ENCODE peak calls at places on chromosome 1, in four cellular contexts. X is CD4-positive, alpha-beta T cell; N is effector memory CD8-positive, alpha-beta T cell; Y is GM12865. P is an unnamed sample.

GRCh38 chr1:207103892-207104373 is at the start of gene C4BPA:
- DNase-seq in X (no peak), N (no peak), Y (no peak), P (no peak)

GRCh38 chr1:63642901-63643300 is 49.7 kb downstream of the PGM1 start:
- DNase-seq in X (no peak), N (no peak), Y (no peak), P (no peak)

GRCh38 chr1:44721521-44722361 is 9.2 kb downstream of the RNU5D-1 start:
- DNase-seq in X (peak; percentile 46), N (peak; percentile 56), Y (peak; percentile 100), P (peak; percentile 97)

GRCh38 chr1:6329392-6329791 is 64.2 kb downstream of the ACOT7 start:
- DNase-seq in X (no peak), N (no peak), Y (no peak), P (no peak)

GRCh38 chr1:192861860-192862259 is 53.0 kb downstream of the RGS2 start:
- DNase-seq in X (no peak), N (no peak), Y (no peak), P (no peak)

GRCh38 chr1:203536981-203537455 is 43.1 kb downstream of the OPTC start:
- DNase-seq in X (no peak), N (no peak), Y (no peak), P (peak; percentile 42)

GRCh38 chr1:6037338-6037762 is 8.3 kb upstream of the KCNAB2 start:
- DNase-seq in X (no peak), N (no peak), Y (peak; percentile 47), P (peak; percentile 87)

GRCh38 chr1:240107058-240107684 is 15.5 kb downstream of the FMN2 start:
- DNase-seq in X (no peak), N (no peak), Y (no peak), P (no peak)